ENCODE peak calls at places on chromosomes 12 and 14, in nine cellular contexts. G, E, T, S, W, V, M, Z and K are unnamed samples.
A peak's percentile ranks its signal among the peaks of the same experiment; 100 is the strongest.

GRCh38 chr12:20578142-20578541 is 117.0 kb upstream of the SLCO1C1 start:
- DNase-seq in G (no peak), E (no peak), T (no peak), S (no peak), W (no peak), V (no peak), M (no peak), Z (no peak), K (no peak)

GRCh38 chr14:23377873-23378563 is 1.2 kb downstream of the CMTM5 start:
- DNase-seq in G (no peak), E (no peak), T (no peak), S (no peak), W (no peak), V (no peak), M (peak; percentile 57), Z (no peak), K (no peak)

GRCh38 chr14:95700221-95700976 is 13.5 kb downstream of the TCL1A start:
- DNase-seq in G (no peak), E (no peak), T (no peak), S (no peak), W (no peak), V (no peak), M (no peak), Z (no peak), K (no peak)

GRCh38 chr12:96121271-96121711 is 72.9 kb upstream of the ELK3 start:
- DNase-seq in G (no peak), E (no peak), T (peak; percentile 20), S (no peak), W (no peak), V (no peak), M (no peak), Z (peak; percentile 30), K (no peak)

GRCh38 chr12:14473707-14474287 is 93.9 kb downstream of the PLBD1 start:
- DNase-seq in G (peak; percentile 14), E (no peak), T (peak; percentile 52), S (no peak), W (no peak), V (no peak), M (no peak), Z (peak; percentile 66), K (no peak)

GRCh38 chr12:22978962-22979361 is 354.0 kb downstream of the ETNK1 start:
- DNase-seq in G (no peak), E (no peak), T (peak; percentile 96), S (no peak), W (no peak), V (no peak), M (no peak), Z (peak; percentile 94), K (no peak)

GRCh38 chr12:57152408-57153038 is 5.1 kb upstream of the LRP1-AS start:
- DNase-seq in G (no peak), E (no peak), T (peak; percentile 74), S (no peak), W (no peak), V (no peak), M (no peak), Z (peak; percentile 80), K (no peak)

GRCh38 chr14:88879016-88879415 is 54.6 kb downstream of the TTC8 start:
- DNase-seq in G (no peak), E (no peak), T (peak; percentile 83), S (no peak), W (no peak), V (no peak), M (no peak), Z (peak; percentile 94), K (no peak)

GRCh38 chr12:58977476-58977875 is 57.2 kb upstream of the LRIG3 start:
- DNase-seq in G (no peak), E (no peak), T (no peak), S (no peak), W (no peak), V (no peak), M (no peak), Z (no peak), K (no peak)

GRCh38 chr12:15698377-15698867 is 90.8 kb downstream of the EPS8 start:
- DNase-seq in G (no peak), E (no peak), T (no peak), S (no peak), W (no peak), V (no peak), M (no peak), Z (no peak), K (no peak)

GRCh38 chr14:93857500-93857899 is 69.2 kb upstream of the PRIMA1 start:
- DNase-seq in G (no peak), E (no peak), T (no peak), S (no peak), W (no peak), V (no peak), M (peak; percentile 30), Z (no peak), K (no peak)

GRCh38 chr12:92002195-92002649 is 143.4 kb downstream of the BTG1 start:
- DNase-seq in G (no peak), E (no peak), T (no peak), S (no peak), W (no peak), V (no peak), M (no peak), Z (peak; percentile 9), K (no peak)

GRCh38 chr14:53916239-53916638 is 40.4 kb downstream of the BMP4 start:
- DNase-seq in G (no peak), E (no peak), T (no peak), S (no peak), W (no peak), V (no peak), M (no peak), Z (no peak), K (no peak)

DNA sequence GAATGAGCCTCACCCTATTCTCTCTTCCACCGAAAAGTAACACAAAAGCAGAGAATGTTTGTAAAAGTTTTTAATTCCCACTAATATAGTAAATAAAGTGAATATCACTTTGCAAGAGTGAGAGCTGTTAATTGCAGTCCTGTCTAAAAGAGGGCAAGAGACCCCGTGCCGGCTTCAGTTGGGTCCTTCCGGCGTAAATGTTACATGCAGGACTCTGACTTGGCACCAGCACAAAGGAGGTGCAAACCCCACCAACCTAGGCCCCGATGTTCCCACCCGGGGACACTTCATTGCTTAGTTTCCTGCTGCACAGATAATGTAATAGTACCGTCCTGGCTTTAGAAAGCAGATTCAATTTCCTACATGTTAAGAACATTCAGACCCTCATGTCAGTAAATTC is 66.0 kb upstream of the DYNC1H1 start:
- DNase-seq in G (no peak), E (no peak), T (no peak), S (no peak), W (no peak), V (no peak), M (no peak), Z (no peak), K (no peak)
- H3K4me3 ChIP-seq in G (no peak overlapping the region), E (no peak overlapping the region), T (no peak overlapping the region), S (no peak overlapping the region), W (no peak overlapping the region), V (no peak overlapping the region), M (no peak overlapping the region), Z (no peak overlapping the region), K (no peak overlapping the region)

DNA sequence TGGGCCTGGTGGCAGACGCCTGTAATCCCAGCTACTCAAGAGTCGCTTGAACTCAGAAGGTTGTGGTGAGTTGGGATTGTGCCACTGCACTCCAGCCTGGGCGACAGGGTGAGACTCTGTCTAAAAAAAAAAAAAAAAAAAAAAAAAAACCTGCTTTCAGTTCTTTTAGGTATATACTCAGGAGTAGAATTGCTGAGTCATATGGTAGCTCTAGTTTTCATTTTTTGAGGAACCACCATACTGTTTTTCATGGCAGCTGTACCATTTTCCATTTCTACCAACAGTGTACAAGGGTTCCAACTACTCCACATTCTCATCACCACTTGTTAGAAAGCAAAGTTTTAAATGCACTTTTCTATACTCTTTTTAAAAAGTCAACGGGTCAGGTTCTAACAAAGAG is 119.8 kb downstream of the DPF3 start:
- DNase-seq in G (no peak), E (no peak), T (no peak), S (no peak), W (no peak), V (no peak), M (no peak), Z (no peak), K (no peak)
- H3K4me1 ChIP-seq in G (no peaks in the 10 kb centered on the region), E (no peaks in the 10 kb centered on the region), T (no peaks in the 10 kb centered on the region), S (peaks cover 38% of the 10 kb centered on the region), W (peaks cover 11% of the 10 kb centered on the region), V (no peaks in the 10 kb centered on the region), M (peaks cover 31% of the 10 kb centered on the region), Z (peaks cover 13% of the 10 kb centered on the region), K (no peaks in the 10 kb centered on the region)

GRCh38 chr14:99589651-99590530 is 14.1 kb downstream of the CCDC85C start:
- DNase-seq in G (no peak), E (no peak), T (no peak), S (no peak), W (no peak), V (no peak), M (peak; percentile 58), Z (no peak), K (no peak)

GRCh38 chr14:99592933-99593753 is 10.9 kb downstream of the CCDC85C start:
- DNase-seq in G (no peak), E (no peak), T (no peak), S (no peak), W (no peak), V (no peak), M (no peak), Z (no peak), K (no peak)

GRCh38 chr14:99592394-99592793 is 11.6 kb downstream of the CCDC85C start:
- DNase-seq in G (no peak), E (no peak), T (no peak), S (no peak), W (no peak), V (no peak), M (no peak), Z (no peak), K (no peak)

GRCh38 chr14:99589031-99589441 is 15.0 kb downstream of the CCDC85C start:
- DNase-seq in G (no peak), E (no peak), T (no peak), S (no peak), W (no peak), V (no peak), M (no peak), Z (no peak), K (no peak)

DNA sequence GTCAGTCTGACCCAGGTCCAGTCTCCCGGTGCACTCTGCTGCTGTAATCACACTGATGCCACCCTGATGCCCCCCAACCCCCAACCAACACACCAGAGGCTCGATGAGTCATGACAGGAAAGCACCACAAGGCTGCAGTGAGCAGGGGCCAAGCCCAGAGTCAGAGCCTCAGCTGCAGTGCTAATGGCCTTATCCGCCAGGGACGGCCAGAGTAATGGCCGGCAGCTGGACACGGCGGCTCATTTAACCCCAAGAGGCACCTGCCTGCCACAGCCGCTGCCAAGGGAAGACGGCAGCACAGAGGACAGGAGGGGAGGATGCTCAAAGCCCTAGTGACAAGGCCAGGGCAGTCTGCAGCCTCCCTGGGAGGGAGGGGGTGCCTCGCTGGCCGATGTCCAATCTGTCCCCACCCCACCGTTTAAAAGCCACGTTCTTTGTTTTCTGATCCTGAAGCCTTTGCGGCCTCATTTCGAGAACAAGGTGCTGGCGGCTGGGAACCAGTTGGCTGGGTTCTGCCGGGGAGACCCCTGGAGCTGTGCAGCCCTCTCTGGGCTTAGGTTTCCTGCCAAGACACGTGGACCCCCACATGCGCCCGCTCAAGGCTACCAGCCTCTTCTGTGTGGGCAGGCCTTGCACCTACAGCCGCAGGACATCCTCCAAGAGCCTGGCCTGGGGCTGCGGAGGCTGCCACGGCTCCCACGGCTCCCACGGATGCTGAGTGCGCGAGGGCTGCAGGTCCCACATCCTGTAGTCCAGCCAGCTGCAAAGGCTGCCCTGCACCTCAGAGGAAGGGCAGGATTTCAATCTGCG is 13.1 kb downstream of the CCDC85C start:
- DNase-seq in G (no peak), E (no peak), T (peak; percentile 54), S (no peak), W (no peak), V (no peak), M (no peak), Z (peak; percentile 74), K (no peak)
- H3K4me3 ChIP-seq in G (no peak overlapping the region), E (no peak overlapping the region), T (no peak overlapping the region), S (no peak overlapping the region), W (no peak overlapping the region), V (no peak overlapping the region), M (no peak overlapping the region), Z (no peak overlapping the region), K (no peak overlapping the region)

GRCh38 chr14:21258889-21259787 is 10.1 kb downstream of the HNRNPC start:
- DNase-seq in G (no peak), E (no peak), T (no peak), S (no peak), W (no peak), V (no peak), M (no peak), Z (no peak), K (no peak)
- H3K4me1 ChIP-seq in G (peaks cover 95% of the 10 kb centered on the region), E (peaks cover 3% of the 10 kb centered on the region), T (peaks cover 29% of the 10 kb centered on the region), S (peaks cover 87% of the 10 kb centered on the region), W (peaks cover 53% of the 10 kb centered on the region), V (peaks cover 93% of the 10 kb centered on the region), M (peaks cover 34% of the 10 kb centered on the region), Z (peaks cover 75% of the 10 kb centered on the region), K (no peaks in the 10 kb centered on the region)